ENCODE peak calls at places on chromosome 12, in five cellular contexts. W is activated B cell treated with CpG ODN at 0.5 μM for 24 hours; G is activated CD4-positive, alpha-beta T cell treated with anti-CD3 and anti-CD28 coated beads, Interleukin-2, amount 50 U/mL, for 24 hours; A is CD8-positive, alpha-beta T cell; J is frontal cortex. Q is an unnamed sample.

GRCh38 chr12:25501565-25501964 is 51.5 kb downstream of the LMNTD1 start:
- DNase-seq in A (no peak), J (no peak), W (no peak), G (no peak), Q (no peak)

GRCh38 chr12:27952510-27952909 is 20.0 kb downstream of the PTHLH start:
- DNase-seq in J (no peak), A (no peak), G (no peak), W (no peak), Q (no peak)

GRCh38 chr12:94750891-94751290 is 100.5 kb upstream of the TMCC3 start:
- DNase-seq in J (no peak), A (no peak), G (no peak), W (no peak), Q (no peak)

GRCh38 chr12:49296034-49296835 is 1.3 kb downstream of the PRPH start:
- DNase-seq in G (peak), J (peak), W (peak), A (peak), Q (no peak)

GRCh38 chr12:4269279-4269991 is 4.1 kb upstream of the CCND2 start:
- DNase-seq in A (peak), J (peak), W (peak), G (peak), Q (no peak)

GRCh38 chr12:120971299-120972180 is 6.8 kb upstream of the HNF1A start:
- DNase-seq in J (peak), A (peak), G (no peak), W (no peak), Q (no peak)

GRCh38 chr12:90497923-90498545 is 456.9 kb downstream of the CCER1 start:
- DNase-seq in W (no peak), J (no peak), A (no peak), G (no peak), Q (no peak)

GRCh38 chr12:43882578-43883178 is 46.8 kb downstream of the TMEM117 start:
- DNase-seq in J (peak), G (no peak), A (peak), W (no peak), Q (no peak)

GRCh38 chr12:120370343-120371243 is 1.6 kb upstream of the MSI1 start:
- DNase-seq in J (no peak), A (no peak), G (no peak), W (no peak), Q (no peak)

GRCh38 chr12:89432396-89432795 is 80.1 kb upstream of the DUSP6 start:
- DNase-seq in G (no peak), J (no peak), W (no peak), A (no peak), Q (no peak)

GRCh38 chr12:50110762-50111416 is 1.1 kb upstream of the COX14 start:
- DNase-seq in G (no peak), J (no peak), A (no peak), W (peak), Q (no peak)

GRCh38 chr12:18807714-18808113 is 69.8 kb downstream of the CAPZA3 start:
- DNase-seq in J (no peak), G (no peak), W (no peak), A (no peak), Q (no peak)

GRCh38 chr12:110934093-110934852 is 13.9 kb upstream of the MYL2 start:
- DNase-seq in A (no peak), W (no peak), G (no peak), J (no peak), Q (no peak)

Q was measured in hypothalamus.